ENCODE peak calls at places on chromosomes 12 and 14, in five cellular contexts. N, C, U, S and M are unnamed samples.

GRCh38 chr14:105381446-105382342 is 16.6 kb upstream of the TEX22 start:
- DNase-seq in S (no peak), C (no peak), U (no peak), N (no peak), M (no peak)

GRCh38 chr12:65656904-65657351 is 167.4 kb upstream of the HMGA2 start:
- DNase-seq in C (peak), N (no peak), S (no peak), U (peak), M (no peak)

GRCh38 chr12:58046281-58046680 is 104.9 kb downstream of the ATP23 start:
- DNase-seq in C (no peak), S (no peak), N (no peak), U (no peak), M (no peak)

GRCh38 chr12:68839183-68840147 is 31.5 kb downstream of the MDM2 start:
- DNase-seq in U (no peak), C (no peak), N (no peak), S (no peak), M (no peak)

GRCh38 chr12:55745361-55746146 is 2.6 kb downstream of the GDF11 start:
- DNase-seq in U (no peak), N (peak), S (no peak), C (no peak), M (no peak)

GRCh38 chr14:100623961-100624360 is 36.7 kb upstream of the BEGAIN start:
- DNase-seq in N (peak), C (no peak), U (no peak), S (no peak), M (no peak)

GRCh38 chr12:95701722-95702418 is 88.7 kb downstream of the NTN4 start:
- DNase-seq in S (no peak), U (no peak), C (no peak), N (no peak), M (no peak)

GRCh38 chr14:44782775-44783238 is 178.9 kb downstream of the KLHL28 start:
- DNase-seq in C (no peak), S (no peak), U (no peak), N (no peak), M (no peak)

GRCh38 chr14:59208224-59208814 is 19.9 kb downstream of the DAAM1 start:
- DNase-seq in C (no peak), U (peak), N (no peak), S (no peak), M (no peak)

GRCh38 chr14:58643366-58643765 is 5.6 kb downstream of the DACT1 start:
- DNase-seq in C (no peak), U (no peak), S (no peak), N (peak), M (no peak)

GRCh38 chr14:91873476-91874265 is 6.3 kb upstream of the TC2N start:
- DNase-seq in C (no peak), S (no peak), U (no peak), N (peak), M (no peak)